ENCODE peak calls at places on chromosomes 4 and X, in eight cellular contexts. One of them, this sample, is unnamed.

GRCh38 chr4:85842540-85842939 is 367.6 kb downstream of the ARHGAP24 start:
- DNase-seq in epithelial cell of esophagus: no peak
- DNase-seq in T-helper 1 cell: no peak
- DNase-seq in Caco-2: no peak
- DNase-seq in tibial nerve: no peak
- DNase-seq in stimulated activated CD4-positive, alpha-beta T cell treated with anti-CD3 and anti-CD28 coated beads, Interleukin-2, amount 100 ng/mL, for 24 hours: no peak
- DNase-seq in stimulated activated naive CD8-positive, alpha-beta T cell treated with anti-CD3 and anti-CD28 coated beads, Interleukin-15, Interleukin-2, amounts not matched to agents 100 U/mL and 50 U/mL, for 24 hours: no peak
- DNase-seq in WERI-Rb-1: no peak
- DNase-seq in this sample: no peak

GRCh38 chr4:185265942-185266341 is 56.5 kb downstream of the SNX25 start:
- DNase-seq in epithelial cell of esophagus: peak
- DNase-seq in T-helper 1 cell: peak
- DNase-seq in Caco-2: no peak
- DNase-seq in tibial nerve: no peak
- DNase-seq in stimulated activated CD4-positive, alpha-beta T cell treated with anti-CD3 and anti-CD28 coated beads, Interleukin-2, amount 100 ng/mL, for 24 hours: no peak
- DNase-seq in stimulated activated naive CD8-positive, alpha-beta T cell treated with anti-CD3 and anti-CD28 coated beads, Interleukin-15, Interleukin-2, amounts not matched to agents 100 U/mL and 50 U/mL, for 24 hours: no peak
- DNase-seq in WERI-Rb-1: no peak
- DNase-seq in this sample: no peak

GRCh38 chrX:143854006-143854405 is 29.9 kb upstream of the UBE2NL start:
- DNase-seq in epithelial cell of esophagus: peak
- DNase-seq in T-helper 1 cell: peak
- DNase-seq in Caco-2: no peak
- DNase-seq in tibial nerve: no peak
- DNase-seq in stimulated activated CD4-positive, alpha-beta T cell treated with anti-CD3 and anti-CD28 coated beads, Interleukin-2, amount 100 ng/mL, for 24 hours: no peak
- DNase-seq in stimulated activated naive CD8-positive, alpha-beta T cell treated with anti-CD3 and anti-CD28 coated beads, Interleukin-15, Interleukin-2, amounts not matched to agents 100 U/mL and 50 U/mL, for 24 hours: no peak
- DNase-seq in WERI-Rb-1: no peak
- DNase-seq in this sample: no peak

GRCh38 chr4:119834901-119835300 is 206.3 kb upstream of the PDE5A start:
- DNase-seq in epithelial cell of esophagus: no peak
- DNase-seq in T-helper 1 cell: no peak
- DNase-seq in Caco-2: no peak
- DNase-seq in tibial nerve: no peak
- DNase-seq in stimulated activated CD4-positive, alpha-beta T cell treated with anti-CD3 and anti-CD28 coated beads, Interleukin-2, amount 100 ng/mL, for 24 hours: no peak
- DNase-seq in stimulated activated naive CD8-positive, alpha-beta T cell treated with anti-CD3 and anti-CD28 coated beads, Interleukin-15, Interleukin-2, amounts not matched to agents 100 U/mL and 50 U/mL, for 24 hours: no peak
- DNase-seq in WERI-Rb-1: no peak
- DNase-seq in this sample: no peak

GRCh38 chr4:91502365-91502764 is 801.4 kb upstream of the GRID2 start:
- DNase-seq in epithelial cell of esophagus: peak
- DNase-seq in T-helper 1 cell: no peak
- DNase-seq in Caco-2: no peak
- DNase-seq in tibial nerve: no peak
- DNase-seq in stimulated activated CD4-positive, alpha-beta T cell treated with anti-CD3 and anti-CD28 coated beads, Interleukin-2, amount 100 ng/mL, for 24 hours: no peak
- DNase-seq in stimulated activated naive CD8-positive, alpha-beta T cell treated with anti-CD3 and anti-CD28 coated beads, Interleukin-15, Interleukin-2, amounts not matched to agents 100 U/mL and 50 U/mL, for 24 hours: no peak
- DNase-seq in WERI-Rb-1: peak
- DNase-seq in this sample: no peak

GRCh38 chr4:1715002-1715761 is 3.1 kb upstream of the SLBP start:
- DNase-seq in epithelial cell of esophagus: no peak
- DNase-seq in T-helper 1 cell: no peak
- DNase-seq in Caco-2: no peak
- DNase-seq in tibial nerve: no peak
- DNase-seq in stimulated activated CD4-positive, alpha-beta T cell treated with anti-CD3 and anti-CD28 coated beads, Interleukin-2, amount 100 ng/mL, for 24 hours: no peak
- DNase-seq in stimulated activated naive CD8-positive, alpha-beta T cell treated with anti-CD3 and anti-CD28 coated beads, Interleukin-15, Interleukin-2, amounts not matched to agents 100 U/mL and 50 U/mL, for 24 hours: no peak
- DNase-seq in WERI-Rb-1: no peak
- DNase-seq in this sample: no peak

GRCh38 chr4:23782778-23783455 is 106.9 kb downstream of the PPARGC1A start:
- DNase-seq in epithelial cell of esophagus: no peak
- DNase-seq in T-helper 1 cell: no peak
- DNase-seq in Caco-2: no peak
- DNase-seq in tibial nerve: no peak
- DNase-seq in stimulated activated CD4-positive, alpha-beta T cell treated with anti-CD3 and anti-CD28 coated beads, Interleukin-2, amount 100 ng/mL, for 24 hours: no peak
- DNase-seq in stimulated activated naive CD8-positive, alpha-beta T cell treated with anti-CD3 and anti-CD28 coated beads, Interleukin-15, Interleukin-2, amounts not matched to agents 100 U/mL and 50 U/mL, for 24 hours: no peak
- DNase-seq in WERI-Rb-1: no peak
- DNase-seq in this sample: no peak

GRCh38 chr4:24644983-24645764 is 60.8 kb upstream of the DHX15 start:
- DNase-seq in epithelial cell of esophagus: peak
- DNase-seq in T-helper 1 cell: no peak
- DNase-seq in Caco-2: no peak
- DNase-seq in tibial nerve: no peak
- DNase-seq in stimulated activated CD4-positive, alpha-beta T cell treated with anti-CD3 and anti-CD28 coated beads, Interleukin-2, amount 100 ng/mL, for 24 hours: no peak
- DNase-seq in stimulated activated naive CD8-positive, alpha-beta T cell treated with anti-CD3 and anti-CD28 coated beads, Interleukin-15, Interleukin-2, amounts not matched to agents 100 U/mL and 50 U/mL, for 24 hours: no peak
- DNase-seq in WERI-Rb-1: no peak
- DNase-seq in this sample: no peak

GRCh38 chr4:2079926-2080325 is 20.8 kb downstream of the NAT8L start:
- DNase-seq in epithelial cell of esophagus: no peak
- DNase-seq in T-helper 1 cell: no peak
- DNase-seq in Caco-2: no peak
- DNase-seq in tibial nerve: no peak
- DNase-seq in stimulated activated CD4-positive, alpha-beta T cell treated with anti-CD3 and anti-CD28 coated beads, Interleukin-2, amount 100 ng/mL, for 24 hours: no peak
- DNase-seq in stimulated activated naive CD8-positive, alpha-beta T cell treated with anti-CD3 and anti-CD28 coated beads, Interleukin-15, Interleukin-2, amounts not matched to agents 100 U/mL and 50 U/mL, for 24 hours: no peak
- DNase-seq in WERI-Rb-1: no peak
- DNase-seq in this sample: no peak

GRCh38 chr4:14059006-14059405 is 431.5 kb upstream of the BOD1L1 start:
- DNase-seq in epithelial cell of esophagus: no peak
- DNase-seq in T-helper 1 cell: no peak
- DNase-seq in Caco-2: no peak
- DNase-seq in tibial nerve: no peak
- DNase-seq in stimulated activated CD4-positive, alpha-beta T cell treated with anti-CD3 and anti-CD28 coated beads, Interleukin-2, amount 100 ng/mL, for 24 hours: no peak
- DNase-seq in stimulated activated naive CD8-positive, alpha-beta T cell treated with anti-CD3 and anti-CD28 coated beads, Interleukin-15, Interleukin-2, amounts not matched to agents 100 U/mL and 50 U/mL, for 24 hours: no peak
- DNase-seq in WERI-Rb-1: no peak
- DNase-seq in this sample: no peak

GRCh38 chr4:91729851-91730250 is 573.9 kb upstream of the GRID2 start:
- DNase-seq in epithelial cell of esophagus: no peak
- DNase-seq in T-helper 1 cell: no peak
- DNase-seq in Caco-2: no peak
- DNase-seq in tibial nerve: no peak
- DNase-seq in stimulated activated CD4-positive, alpha-beta T cell treated with anti-CD3 and anti-CD28 coated beads, Interleukin-2, amount 100 ng/mL, for 24 hours: no peak
- DNase-seq in stimulated activated naive CD8-positive, alpha-beta T cell treated with anti-CD3 and anti-CD28 coated beads, Interleukin-15, Interleukin-2, amounts not matched to agents 100 U/mL and 50 U/mL, for 24 hours: no peak
- DNase-seq in WERI-Rb-1: no peak
- DNase-seq in this sample: no peak

GRCh38 chr4:104907074-104907649 is 239.5 kb upstream of the TET2 start:
- DNase-seq in epithelial cell of esophagus: no peak
- DNase-seq in T-helper 1 cell: no peak
- DNase-seq in Caco-2: no peak
- DNase-seq in tibial nerve: no peak
- DNase-seq in stimulated activated CD4-positive, alpha-beta T cell treated with anti-CD3 and anti-CD28 coated beads, Interleukin-2, amount 100 ng/mL, for 24 hours: no peak
- DNase-seq in stimulated activated naive CD8-positive, alpha-beta T cell treated with anti-CD3 and anti-CD28 coated beads, Interleukin-15, Interleukin-2, amounts not matched to agents 100 U/mL and 50 U/mL, for 24 hours: no peak
- DNase-seq in WERI-Rb-1: no peak
- DNase-seq in this sample: no peak

GRCh38 chr4:26204249-26204825 is 116.5 kb upstream of the RBPJ start:
- DNase-seq in epithelial cell of esophagus: no peak
- DNase-seq in T-helper 1 cell: peak
- DNase-seq in Caco-2: no peak
- DNase-seq in tibial nerve: no peak
- DNase-seq in stimulated activated CD4-positive, alpha-beta T cell treated with anti-CD3 and anti-CD28 coated beads, Interleukin-2, amount 100 ng/mL, for 24 hours: no peak
- DNase-seq in stimulated activated naive CD8-positive, alpha-beta T cell treated with anti-CD3 and anti-CD28 coated beads, Interleukin-15, Interleukin-2, amounts not matched to agents 100 U/mL and 50 U/mL, for 24 hours: no peak
- DNase-seq in WERI-Rb-1: no peak
- DNase-seq in this sample: no peak